ENCODE peak calls at places on chromosomes 5 and 9, in seven cellular contexts. K is stimulated activated CD4-positive, alpha-beta T cell treated with anti-CD3 and anti-CD28 coated beads, Interleukin-2, amount 100 ng/mL, for 48 hours; W is GM03348; U is Caki2; G is left ventricle myocardium inferior; O is choroid plexus epithelial cell; M is NCI-H1092. R is an unnamed sample.

GRCh38 chr9:132026932-132027585 is 52.6 kb downstream of the MED27 start:
- DNase-seq in K (no peak), W (peak), U (peak), G (no peak), O (peak), M (no peak), R (no peak)

GRCh38 chr5:81068063-81068462 is 107.9 kb downstream of the RASGRF2 start:
- DNase-seq in K (no peak), W (no peak), U (no peak), G (no peak), O (no peak), M (no peak), R (no peak)

GRCh38 chr9:133114451-133114885 is 6.6 kb downstream of the RALGDS start:
- DNase-seq in K (no peak), W (peak), U (peak), G (peak), O (no peak), M (no peak), R (no peak)

GRCh38 chr9:121529237-121529987 is 29.8 kb upstream of the GGTA1 start:
- DNase-seq in K (no peak), W (peak), U (peak), G (peak), O (peak), M (peak), R (no peak)

GRCh38 chr5:160649304-160649703 is 202.7 kb downstream of the ATP10B start:
- DNase-seq in K (no peak), W (no peak), U (peak), G (no peak), O (no peak), M (no peak), R (no peak)

GRCh38 chr9:136533775-136534157 is 12.1 kb downstream of the NOTCH1 start:
- DNase-seq in K (peak), W (no peak), U (no peak), G (no peak), O (no peak), M (no peak), R (peak)

GRCh38 chr9:114317665-114318357 is 5.1 kb upstream of the ORM1 start:
- DNase-seq in K (no peak), W (peak), U (no peak), G (no peak), O (peak), M (no peak), R (no peak)

GRCh38 chr9:123871781-123872180 is 58.1 kb downstream of the DENND1A start:
- DNase-seq in K (no peak), W (no peak), U (no peak), G (no peak), O (no peak), M (no peak), R (no peak)

GRCh38 chr5:91020065-91020800 is 362.9 kb downstream of the ARRDC3 start:
- DNase-seq in K (no peak), W (no peak), U (no peak), G (no peak), O (peak), M (no peak), R (no peak)

GRCh38 chr5:95924720-95925119 is 36.9 kb downstream of the ELL2 start:
- DNase-seq in K (no peak), W (no peak), U (no peak), G (no peak), O (peak), M (no peak), R (no peak)

GRCh38 chr9:7320139-7320538 is 479.4 kb downstream of the DMAC1 start:
- DNase-seq in K (no peak), W (peak), U (peak), G (no peak), O (peak), M (no peak), R (no peak)

GRCh38 chr9:108021311-108021710 is 531.7 kb upstream of the KLF4 start:
- DNase-seq in K (no peak), W (no peak), U (no peak), G (no peak), O (no peak), M (no peak), R (no peak)

GRCh38 chr5:92761585-92761984 is 819.4 kb downstream of the NR2F1-AS1 start:
- DNase-seq in K (no peak), W (no peak), U (no peak), G (no peak), O (no peak), M (no peak), R (no peak)

GRCh38 chr9:36873247-36873875 is 160.7 kb downstream of the PAX5 start:
- DNase-seq in K (peak), W (peak), U (peak), G (peak), O (peak), M (peak), R (peak)

GRCh38 chr5:126975791-126976190 is 54.6 kb downstream of the MARCHF3 start:
- DNase-seq in K (no peak), W (no peak), U (no peak), G (no peak), O (no peak), M (no peak), R (no peak)

GRCh38 chr9:74942801-74943200 is 9.9 kb downstream of the C9orf40 start:
- DNase-seq in K (no peak), W (no peak), U (no peak), G (no peak), O (peak), M (no peak), R (no peak)

GRCh38 chr5:2366816-2367215 is 384.7 kb downstream of the IRX2 start:
- DNase-seq in K (no peak), W (no peak), U (no peak), G (no peak), O (no peak), M (no peak), R (no peak)

GRCh38 chr5:96781031-96781733 is 26.6 kb downstream of the ERAP1 start:
- DNase-seq in K (no peak), W (peak), U (peak), G (no peak), O (peak), M (no peak), R (no peak)

GRCh38 chr5:177402271-177403043 is 2.0 kb upstream of the PFN3 start:
- DNase-seq in K (peak), W (peak), U (peak), G (peak), O (peak), M (peak), R (peak)

GRCh38 chr5:141815051-141815795 is 63.0 kb downstream of the PCDH1 start:
- DNase-seq in K (no peak), W (no peak), U (no peak), G (no peak), O (no peak), M (no peak), R (no peak)

GRCh38 chr9:95434116-95435073 is 82.4 kb downstream of the PTCH1 start:
- DNase-seq in K (no peak), W (no peak), U (no peak), G (no peak), O (no peak), M (no peak), R (no peak)

GRCh38 chr9:18405240-18405639 is 68.7 kb upstream of the ADAMTSL1 start:
- DNase-seq in K (no peak), W (peak), U (no peak), G (no peak), O (no peak), M (peak), R (no peak)

GRCh38 chr9:124420991-124421543 is 5.8 kb upstream of the PSMB7 start:
- DNase-seq in K (no peak), W (no peak), U (peak), G (no peak), O (peak), M (peak), R (no peak)

GRCh38 chr5:28398185-28398584 is 1359.8 kb upstream of the CDH9 start:
- DNase-seq in K (no peak), W (no peak), U (no peak), G (no peak), O (peak), M (no peak), R (no peak)

GRCh38 chr5:76329346-76329745 is 73.7 kb upstream of the IQGAP2 start:
- DNase-seq in K (no peak), W (no peak), U (no peak), G (no peak), O (no peak), M (no peak), R (no peak)

GRCh38 chr5:32210151-32210550 is 36.0 kb upstream of the GOLPH3 start:
- DNase-seq in K (no peak), W (no peak), U (no peak), G (no peak), O (no peak), M (no peak), R (no peak)

GRCh38 chr9:126128494-126129142 is 198.0 kb upstream of the MVB12B start:
- DNase-seq in K (no peak), W (peak), U (no peak), G (no peak), O (no peak), M (no peak), R (no peak)